ENCODE peak calls at places on chromosome 6, in four cellular contexts. One of them, this sample, is unnamed.
A peak's percentile ranks its signal among the peaks of the same experiment; 100 is the strongest.

GRCh38 chr6:10414766-10415592 is at the start of gene TFAP2A:
- DNase-seq in H1: peak; percentile 78
- DNase-seq in K562: no peak
- DNase-seq in HepG2: no peak
- DNase-seq in this sample: peak; percentile 59

GRCh38 chr6:36139431-36139830 is 9.1 kb downstream of the MAPK13 start:
- DNase-seq in HepG2: no peak
- DNase-seq in H1: peak; percentile 81
- DNase-seq in K562: peak; percentile 68
- DNase-seq in this sample: no peak

GRCh38 chr6:127949251-127949650 is 48.4 kb upstream of the THEMIS start:
- DNase-seq in K562: no peak
- DNase-seq in HepG2: no peak
- DNase-seq in H1: no peak
- DNase-seq in this sample: no peak

GRCh38 chr6:129929433-129929832 is 68.3 kb upstream of the TMEM244 start:
- DNase-seq in H1: no peak
- DNase-seq in K562: no peak
- DNase-seq in HepG2: no peak
- DNase-seq in this sample: peak; percentile 13

GRCh38 chr6:117910549-117910948 is 3.5 kb downstream of the SLC35F1 start:
- DNase-seq in HepG2: no peak
- DNase-seq in K562: no peak
- DNase-seq in H1: no peak
- DNase-seq in this sample: no peak

GRCh38 chr6:75748743-75749538 is at the start of gene MYO6:
- DNase-seq in H1: peak; percentile 85
- DNase-seq in K562: peak; percentile 73
- DNase-seq in HepG2: peak; percentile 26
- DNase-seq in this sample: peak; percentile 48

GRCh38 chr6:139146317-139146726 is 11.4 kb downstream of the HECA start:
- DNase-seq in H1: no peak
- DNase-seq in K562: no peak
- DNase-seq in HepG2: no peak
- DNase-seq in this sample: no peak

GRCh38 chr6:129140571-129140970 is 257.6 kb downstream of the LAMA2 start:
- DNase-seq in K562: no peak
- DNase-seq in HepG2: no peak
- DNase-seq in H1: no peak
- DNase-seq in this sample: no peak

GRCh38 chr6:55016261-55016660 is 158.1 kb upstream of the HCRTR2 start:
- DNase-seq in H1: no peak
- DNase-seq in HepG2: no peak
- DNase-seq in K562: no peak
- DNase-seq in this sample: no peak

GRCh38 chr6:118663993-118664985 is 12.9 kb upstream of the CEP85L start:
- DNase-seq in HepG2: no peak
- DNase-seq in H1: no peak
- DNase-seq in K562: no peak
- DNase-seq in this sample: no peak

GRCh38 chr6:3532296-3532916 is 75.6 kb upstream of the SLC22A23 start:
- DNase-seq in H1: peak; percentile 17
- DNase-seq in K562: no peak
- DNase-seq in HepG2: no peak
- DNase-seq in this sample: no peak

GRCh38 chr6:72748759-72749158 is 126.9 kb downstream of the KCNQ5 start:
- DNase-seq in HepG2: no peak
- DNase-seq in H1: no peak
- DNase-seq in K562: no peak
- DNase-seq in this sample: no peak

GRCh38 chr6:112357801-112358200 is 10.7 kb downstream of the RFPL4B start:
- DNase-seq in H1: no peak
- DNase-seq in K562: no peak
- DNase-seq in HepG2: no peak
- DNase-seq in this sample: no peak

GRCh38 chr6:37531026-37531425 is 31.3 kb upstream of the CCDC167 start:
- DNase-seq in HepG2: no peak
- DNase-seq in H1: no peak
- DNase-seq in K562: no peak
- DNase-seq in this sample: no peak

GRCh38 chr6:52176550-52176949 is 9.6 kb upstream of the IL17A start:
- DNase-seq in K562: no peak
- DNase-seq in HepG2: no peak
- DNase-seq in H1: no peak
- DNase-seq in this sample: no peak

GRCh38 chr6:62740596-62740995 is 454.6 kb upstream of the KHDRBS2 start:
- DNase-seq in K562: no peak
- DNase-seq in H1: no peak
- DNase-seq in HepG2: no peak
- DNase-seq in this sample: no peak

GRCh38 chr6:34070315-34071110 is 75.4 kb downstream of the GRM4 start:
- DNase-seq in K562: no peak
- DNase-seq in HepG2: no peak
- DNase-seq in H1: no peak
- DNase-seq in this sample: peak; percentile 18

GRCh38 chr6:41451515-41452163 is 94.5 kb upstream of the FOXP4 start:
- DNase-seq in HepG2: no peak
- DNase-seq in K562: no peak
- DNase-seq in H1: no peak
- DNase-seq in this sample: no peak

GRCh38 chr6:4775591-4776492 is at the start of gene CDYL:
- DNase-seq in H1: peak; percentile 86
- DNase-seq in K562: peak; percentile 96
- DNase-seq in HepG2: peak; percentile 78
- DNase-seq in this sample: peak; percentile 55

GRCh38 chr6:33967966-33968724 is 164.3 kb upstream of the MLN start:
- DNase-seq in H1: no peak
- DNase-seq in K562: peak; percentile 50
- DNase-seq in HepG2: peak; percentile 47
- DNase-seq in this sample: peak; percentile 18

GRCh38 chr6:20024979-20025378 is 187.3 kb downstream of the MBOAT1 start:
- DNase-seq in HepG2: no peak
- DNase-seq in K562: no peak
- DNase-seq in H1: no peak
- DNase-seq in this sample: no peak

GRCh38 chr6:119077643-119078448 is 618 bp downstream of the FAM184A start:
- DNase-seq in K562: peak; percentile 44
- DNase-seq in H1: peak; percentile 81
- DNase-seq in HepG2: peak; percentile 32
- DNase-seq in this sample: no peak

GRCh38 chr6:43856005-43856765 is 86.2 kb downstream of the VEGFA start:
- DNase-seq in HepG2: peak; percentile 86
- DNase-seq in K562: peak; percentile 80
- DNase-seq in H1: no peak
- DNase-seq in this sample: peak; percentile 50

GRCh38 chr6:12594541-12594893 is 122.0 kb upstream of the PHACTR1 start:
- DNase-seq in K562: no peak
- DNase-seq in HepG2: no peak
- DNase-seq in H1: no peak
- DNase-seq in this sample: no peak

GRCh38 chr6:113082691-113083090 is 735.6 kb downstream of the RFPL4B start:
- DNase-seq in H1: no peak
- DNase-seq in K562: no peak
- DNase-seq in HepG2: no peak
- DNase-seq in this sample: no peak

GRCh38 chr6:102549221-102549874 is 1155.8 kb downstream of the GRIK2 start:
- DNase-seq in H1: no peak
- DNase-seq in HepG2: no peak
- DNase-seq in K562: no peak
- DNase-seq in this sample: no peak

GRCh38 chr6:157732416-157733161 is 90.5 kb upstream of the SNX9 start:
- DNase-seq in HepG2: peak; percentile 82
- DNase-seq in K562: no peak
- DNase-seq in H1: no peak
- DNase-seq in this sample: no peak

GRCh38 chr6:24985313-24985712 is 49.6 kb upstream of the RIPOR2 start:
- DNase-seq in HepG2: no peak
- DNase-seq in H1: no peak
- DNase-seq in K562: no peak
- DNase-seq in this sample: no peak

GRCh38 chr6:102686461-102686860 is 1293.0 kb downstream of the GRIK2 start:
- DNase-seq in HepG2: no peak
- DNase-seq in H1: no peak
- DNase-seq in K562: no peak
- DNase-seq in this sample: no peak

GRCh38 chr6:109292420-109292819 is 89.8 kb downstream of the CD164 start:
- DNase-seq in H1: no peak
- DNase-seq in HepG2: no peak
- DNase-seq in K562: peak; percentile 51
- DNase-seq in this sample: no peak

GRCh38 chr6:28944412-28945006 is 20.7 kb upstream of the TRIM27 start:
- DNase-seq in H1: peak; percentile 82
- DNase-seq in K562: peak; percentile 52
- DNase-seq in HepG2: peak; percentile 78
- DNase-seq in this sample: peak; percentile 79

GRCh38 chr6:127812985-127813681 is 87.7 kb downstream of the THEMIS start:
- DNase-seq in H1: no peak
- DNase-seq in HepG2: no peak
- DNase-seq in K562: no peak
- DNase-seq in this sample: no peak

GRCh38 chr6:139708342-139709199 is 334.1 kb upstream of the CITED2 start:
- DNase-seq in H1: no peak
- DNase-seq in K562: no peak
- DNase-seq in HepG2: peak; percentile 67
- DNase-seq in this sample: peak; percentile 12

GRCh38 chr6:13065596-13065995 is 262.7 kb downstream of the TBC1D7 start:
- DNase-seq in HepG2: no peak
- DNase-seq in H1: no peak
- DNase-seq in K562: no peak
- DNase-seq in this sample: no peak

GRCh38 chr6:43389713-43390265 is 20.3 kb upstream of the ZNF318 start:
- DNase-seq in HepG2: no peak
- DNase-seq in K562: no peak
- DNase-seq in H1: no peak
- DNase-seq in this sample: no peak

GRCh38 chr6:15501806-15502450 is 160.9 kb downstream of the DTNBP1 start:
- DNase-seq in H1: no peak
- DNase-seq in K562: no peak
- DNase-seq in HepG2: no peak
- DNase-seq in this sample: no peak

GRCh38 chr6:155174576-155175174 is 89.1 kb upstream of the CLDN20 start:
- DNase-seq in H1: peak; percentile 64
- DNase-seq in HepG2: peak; percentile 82
- DNase-seq in K562: peak; percentile 79
- DNase-seq in this sample: peak; percentile 76
- TF ChIP-seq RNF2 in H1: no peak
- TF ChIP-seq RNF2 in HepG2: no peak
- TF ChIP-seq RNF2 in K562: no peak
- TF ChIP-seq RNF2 in this sample: no peak

GRCh38 chr6:144583614-144583954 is 298.4 kb downstream of the UTRN start:
- DNase-seq in H1: no peak
- DNase-seq in K562: no peak
- DNase-seq in HepG2: no peak
- DNase-seq in this sample: no peak

GRCh38 chr6:144585217-144585814 is 300.2 kb downstream of the UTRN start:
- DNase-seq in H1: no peak
- DNase-seq in K562: peak; percentile 27
- DNase-seq in HepG2: peak; percentile 40
- DNase-seq in this sample: peak; percentile 36

GRCh38 chr6:144590540-144590939 is 305.4 kb downstream of the UTRN start:
- DNase-seq in K562: no peak
- DNase-seq in HepG2: no peak
- DNase-seq in H1: no peak
- DNase-seq in this sample: no peak

GRCh38 chr6:144588674-144589325 is 303.7 kb downstream of the UTRN start:
- DNase-seq in HepG2: no peak
- DNase-seq in K562: no peak
- DNase-seq in H1: no peak
- DNase-seq in this sample: no peak

GRCh38 chr6:144586986-144587385 is 301.9 kb downstream of the UTRN start:
- DNase-seq in H1: no peak
- DNase-seq in K562: no peak
- DNase-seq in HepG2: no peak
- DNase-seq in this sample: no peak
- TF ChIP-seq RNF2 in H1: no peak
- TF ChIP-seq RNF2 in K562: no peak
- TF ChIP-seq RNF2 in HepG2: no peak
- TF ChIP-seq RNF2 in this sample: no peak

GRCh38 chr6:81969814-81970213 is 217.3 kb upstream of the TENT5A start:
- DNase-seq in HepG2: no peak
- DNase-seq in K562: no peak
- DNase-seq in H1: peak; percentile 62
- DNase-seq in this sample: no peak
- TF ChIP-seq RNF2 in HepG2: no peak
- TF ChIP-seq RNF2 in K562: no peak
- TF ChIP-seq RNF2 in H1: no peak
- TF ChIP-seq RNF2 in this sample: no peak

GRCh38 chr6:100704941-100705340 is 176.2 kb downstream of the ASCC3 start:
- DNase-seq in K562: no peak
- DNase-seq in HepG2: no peak
- DNase-seq in H1: no peak
- DNase-seq in this sample: no peak
- TF ChIP-seq RNF2 in K562: no peak
- TF ChIP-seq RNF2 in HepG2: no peak
- TF ChIP-seq RNF2 in H1: no peak
- TF ChIP-seq RNF2 in this sample: no peak

DNA sequence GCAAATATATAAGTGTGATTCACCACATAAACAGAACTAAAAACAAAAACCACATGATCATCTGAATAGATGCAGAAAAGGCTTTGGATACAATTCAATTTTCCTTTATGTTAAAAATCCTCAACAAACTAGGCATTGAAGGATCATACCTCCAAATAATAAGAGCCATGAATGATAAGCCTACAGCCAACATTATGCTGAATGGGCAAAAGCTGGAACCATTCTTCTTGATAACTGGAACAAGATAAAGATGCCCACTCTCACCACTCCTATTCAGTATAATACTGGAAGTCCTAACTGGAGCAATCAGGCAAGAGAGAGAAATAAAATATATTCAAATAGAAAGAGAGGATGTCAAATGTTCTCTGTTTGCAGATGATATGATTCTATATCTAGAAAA is 33.8 kb upstream of the CLVS2 start:
- DNase-seq in H1: no peak
- DNase-seq in K562: no peak
- DNase-seq in HepG2: no peak
- DNase-seq in this sample: no peak
- TF ChIP-seq RNF2 in H1: no peak
- TF ChIP-seq RNF2 in K562: no peak
- TF ChIP-seq RNF2 in HepG2: no peak
- TF ChIP-seq RNF2 in this sample: no peak